ENCODE peak calls at places on chromosome 16, in ten cellular contexts. One of them, this sample, is unnamed.

GRCh38 chr16:63337264-63337663 is 1301.0 kb upstream of the CDH8 start:
- DNase-seq in lower leg skin: no peak
- DNase-seq in tibial artery: no peak
- DNase-seq in AG04450: no peak
- DNase-seq in BE2C: no peak
- DNase-seq in cardiac fibroblast: no peak
- DNase-seq in mammary epithelial cell: no peak
- DNase-seq in dorsolateral prefrontal cortex: no peak
- DNase-seq in prostate gland: no peak
- DNase-seq in CD8-positive, alpha-beta T cell: no peak
- DNase-seq in this sample: no peak

GRCh38 chr16:57483725-57484514 is 2.4 kb downstream of the DOK4 start:
- DNase-seq in mammary epithelial cell: no peak
- DNase-seq in CD8-positive, alpha-beta T cell: no peak
- DNase-seq in lower leg skin: no peak
- DNase-seq in dorsolateral prefrontal cortex: no peak
- DNase-seq in tibial artery: no peak
- DNase-seq in BE2C: peak
- DNase-seq in AG04450: no peak
- DNase-seq in prostate gland: peak
- DNase-seq in cardiac fibroblast: no peak
- DNase-seq in this sample: no peak

GRCh38 chr16:35208001-35208935 is 1748.9 kb downstream of the TP53TG3F start:
- DNase-seq in BE2C: no peak
- DNase-seq in mammary epithelial cell: no peak
- DNase-seq in dorsolateral prefrontal cortex: no peak
- DNase-seq in tibial artery: no peak
- DNase-seq in lower leg skin: peak
- DNase-seq in AG04450: no peak
- DNase-seq in cardiac fibroblast: no peak
- DNase-seq in prostate gland: no peak
- DNase-seq in CD8-positive, alpha-beta T cell: no peak
- DNase-seq in this sample: no peak

GRCh38 chr16:30418350-30419181 is 11.2 kb downstream of the ZNF771 start:
- DNase-seq in CD8-positive, alpha-beta T cell: no peak
- DNase-seq in tibial artery: no peak
- DNase-seq in AG04450: no peak
- DNase-seq in dorsolateral prefrontal cortex: peak
- DNase-seq in prostate gland: no peak
- DNase-seq in cardiac fibroblast: no peak
- DNase-seq in BE2C: no peak
- DNase-seq in mammary epithelial cell: no peak
- DNase-seq in lower leg skin: peak
- DNase-seq in this sample: no peak

GRCh38 chr16:15735610-15736009 is 85.6 kb downstream of the NDE1 start:
- DNase-seq in AG04450: no peak
- DNase-seq in cardiac fibroblast: no peak
- DNase-seq in prostate gland: no peak
- DNase-seq in dorsolateral prefrontal cortex: no peak
- DNase-seq in tibial artery: no peak
- DNase-seq in BE2C: no peak
- DNase-seq in lower leg skin: no peak
- DNase-seq in CD8-positive, alpha-beta T cell: no peak
- DNase-seq in mammary epithelial cell: no peak
- DNase-seq in this sample: no peak

GRCh38 chr16:12426122-12426521 is 377.6 kb downstream of the CPPED1 start:
- DNase-seq in mammary epithelial cell: no peak
- DNase-seq in prostate gland: no peak
- DNase-seq in CD8-positive, alpha-beta T cell: no peak
- DNase-seq in lower leg skin: no peak
- DNase-seq in dorsolateral prefrontal cortex: no peak
- DNase-seq in AG04450: no peak
- DNase-seq in tibial artery: no peak
- DNase-seq in cardiac fibroblast: peak
- DNase-seq in BE2C: no peak
- DNase-seq in this sample: peak

GRCh38 chr16:31333686-31334649 is 21.0 kb upstream of the ITGAX start:
- DNase-seq in mammary epithelial cell: peak
- DNase-seq in lower leg skin: no peak
- DNase-seq in cardiac fibroblast: peak
- DNase-seq in prostate gland: no peak
- DNase-seq in AG04450: no peak
- DNase-seq in CD8-positive, alpha-beta T cell: no peak
- DNase-seq in dorsolateral prefrontal cortex: no peak
- DNase-seq in tibial artery: no peak
- DNase-seq in BE2C: no peak
- DNase-seq in this sample: no peak

GRCh38 chr16:91484-91883 is 13.5 kb downstream of the MPG start:
- DNase-seq in mammary epithelial cell: no peak
- DNase-seq in tibial artery: no peak
- DNase-seq in cardiac fibroblast: peak
- DNase-seq in prostate gland: no peak
- DNase-seq in CD8-positive, alpha-beta T cell: no peak
- DNase-seq in lower leg skin: no peak
- DNase-seq in dorsolateral prefrontal cortex: peak
- DNase-seq in AG04450: no peak
- DNase-seq in BE2C: no peak
- DNase-seq in this sample: peak

GRCh38 chr16:23469814-23470213 is 16.8 kb upstream of the COG7 start:
- DNase-seq in mammary epithelial cell: peak
- DNase-seq in AG04450: no peak
- DNase-seq in CD8-positive, alpha-beta T cell: no peak
- DNase-seq in lower leg skin: no peak
- DNase-seq in BE2C: no peak
- DNase-seq in tibial artery: no peak
- DNase-seq in dorsolateral prefrontal cortex: no peak
- DNase-seq in cardiac fibroblast: no peak
- DNase-seq in prostate gland: peak
- DNase-seq in this sample: peak

GRCh38 chr16:65476556-65476955 is 354.7 kb upstream of the CDH11 start:
- DNase-seq in mammary epithelial cell: no peak
- DNase-seq in cardiac fibroblast: no peak
- DNase-seq in dorsolateral prefrontal cortex: no peak
- DNase-seq in AG04450: no peak
- DNase-seq in CD8-positive, alpha-beta T cell: no peak
- DNase-seq in prostate gland: no peak
- DNase-seq in BE2C: no peak
- DNase-seq in tibial artery: no peak
- DNase-seq in lower leg skin: no peak
- DNase-seq in this sample: no peak

GRCh38 chr16:16828913-16829398 is 450.0 kb downstream of the NPIPA7 start:
- DNase-seq in prostate gland: no peak
- DNase-seq in BE2C: no peak
- DNase-seq in dorsolateral prefrontal cortex: no peak
- DNase-seq in lower leg skin: no peak
- DNase-seq in CD8-positive, alpha-beta T cell: no peak
- DNase-seq in AG04450: no peak
- DNase-seq in cardiac fibroblast: no peak
- DNase-seq in tibial artery: no peak
- DNase-seq in mammary epithelial cell: no peak
- DNase-seq in this sample: no peak

DNA sequence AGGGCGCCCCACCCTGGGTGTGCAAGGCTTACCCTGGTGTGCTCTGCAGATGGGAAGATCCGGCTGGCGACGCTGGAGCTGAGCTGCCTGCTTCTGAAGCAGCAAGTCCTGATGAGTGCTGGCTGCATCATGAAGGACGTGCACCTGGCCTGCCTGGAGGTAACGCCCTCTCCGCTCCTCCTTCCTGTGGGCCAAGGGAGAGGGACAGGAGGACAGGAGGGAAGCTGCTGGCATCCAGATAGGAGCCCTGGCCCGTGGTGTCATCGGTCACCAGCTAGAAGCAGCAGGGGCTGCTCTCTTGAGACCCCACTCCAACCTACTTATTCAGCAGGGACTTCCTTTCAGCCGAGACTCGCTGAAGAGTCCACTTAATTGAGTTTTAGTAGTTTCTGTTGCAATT is 97.8 kb downstream of the CLEC16A start:
- DNase-seq in CD8-positive, alpha-beta T cell: no peak
- DNase-seq in AG04450: no peak
- DNase-seq in BE2C: no peak
- DNase-seq in prostate gland: no peak
- DNase-seq in dorsolateral prefrontal cortex: no peak
- DNase-seq in cardiac fibroblast: no peak
- DNase-seq in tibial artery: no peak
- DNase-seq in mammary epithelial cell: no peak
- DNase-seq in lower leg skin: peak
- DNase-seq in this sample: no peak
- TF ChIP-seq CTCF in CD8-positive, alpha-beta T cell: no peak
- TF ChIP-seq CTCF in AG04450: no peak
- TF ChIP-seq CTCF in BE2C: no peak
- TF ChIP-seq CTCF in prostate gland: no peak
- TF ChIP-seq CTCF in dorsolateral prefrontal cortex: no peak
- TF ChIP-seq CTCF in cardiac fibroblast: no peak
- TF ChIP-seq CTCF in tibial artery: no peak
- TF ChIP-seq CTCF in mammary epithelial cell: no peak
- TF ChIP-seq CTCF in lower leg skin: no peak
- TF ChIP-seq CTCF in this sample: no peak

GRCh38 chr16:20902426-20902825 is 1.9 kb downstream of the LYRM1 start:
- DNase-seq in cardiac fibroblast: no peak
- DNase-seq in dorsolateral prefrontal cortex: no peak
- DNase-seq in BE2C: no peak
- DNase-seq in mammary epithelial cell: no peak
- DNase-seq in prostate gland: no peak
- DNase-seq in lower leg skin: no peak
- DNase-seq in CD8-positive, alpha-beta T cell: no peak
- DNase-seq in AG04450: no peak
- DNase-seq in tibial artery: no peak
- DNase-seq in this sample: no peak

GRCh38 chr16:20904507-20905079 is 4.0 kb downstream of the LYRM1 start:
- DNase-seq in tibial artery: no peak
- DNase-seq in CD8-positive, alpha-beta T cell: no peak
- DNase-seq in cardiac fibroblast: peak
- DNase-seq in dorsolateral prefrontal cortex: no peak
- DNase-seq in BE2C: no peak
- DNase-seq in lower leg skin: no peak
- DNase-seq in mammary epithelial cell: peak
- DNase-seq in AG04450: no peak
- DNase-seq in prostate gland: peak
- DNase-seq in this sample: peak

GRCh38 chr16:20903889-20904506 is 3.4 kb downstream of the LYRM1 start:
- DNase-seq in dorsolateral prefrontal cortex: no peak
- DNase-seq in tibial artery: no peak
- DNase-seq in CD8-positive, alpha-beta T cell: no peak
- DNase-seq in cardiac fibroblast: no peak
- DNase-seq in prostate gland: no peak
- DNase-seq in BE2C: no peak
- DNase-seq in AG04450: no peak
- DNase-seq in lower leg skin: no peak
- DNase-seq in mammary epithelial cell: no peak
- DNase-seq in this sample: no peak

GRCh38 chr16:20901441-20902112 is 1.0 kb downstream of the LYRM1 start:
- DNase-seq in dorsolateral prefrontal cortex: peak
- DNase-seq in mammary epithelial cell: peak
- DNase-seq in CD8-positive, alpha-beta T cell: no peak
- DNase-seq in prostate gland: peak
- DNase-seq in AG04450: no peak
- DNase-seq in cardiac fibroblast: peak
- DNase-seq in tibial artery: peak
- DNase-seq in lower leg skin: peak
- DNase-seq in BE2C: peak
- DNase-seq in this sample: peak

DNA sequence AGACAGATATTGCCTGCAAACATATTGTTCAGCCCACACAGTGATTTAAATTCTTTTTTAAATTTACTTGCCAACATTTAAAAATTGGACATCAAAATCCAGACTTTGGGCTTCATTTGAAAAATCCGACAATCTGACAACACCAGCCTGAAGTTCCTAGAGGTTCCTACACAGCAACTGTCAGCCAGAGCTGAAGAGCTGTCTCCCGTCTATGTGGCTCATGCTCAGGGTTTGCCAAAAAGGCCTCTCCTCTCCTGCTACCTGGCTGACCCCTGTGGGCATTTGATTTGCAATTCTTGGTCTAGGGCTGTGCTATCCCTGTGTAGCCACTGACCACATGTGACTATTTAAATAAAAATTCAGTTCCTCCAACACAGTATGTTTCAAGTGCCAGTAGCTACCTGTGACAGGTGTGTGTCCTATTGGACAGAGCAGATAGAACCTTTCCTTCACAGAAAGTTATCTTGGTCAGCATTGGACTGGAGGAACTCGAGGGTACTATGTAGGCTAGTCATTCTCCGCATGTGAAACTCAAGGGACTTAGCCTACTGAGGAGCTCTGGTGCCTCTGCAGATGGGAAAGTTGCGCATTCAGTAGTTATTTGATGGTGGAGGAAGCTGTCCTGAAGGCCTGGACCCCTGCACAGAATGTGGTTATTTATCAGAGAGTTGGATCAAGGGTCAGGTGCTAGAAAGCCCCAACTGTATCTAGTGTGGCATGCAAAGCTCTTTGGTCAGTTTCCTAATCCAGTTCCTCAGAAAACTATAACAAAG is 2.7 kb downstream of the LYRM1 start:
- DNase-seq in cardiac fibroblast: no peak
- DNase-seq in mammary epithelial cell: no peak
- DNase-seq in AG04450: no peak
- DNase-seq in BE2C: no peak
- DNase-seq in prostate gland: no peak
- DNase-seq in CD8-positive, alpha-beta T cell: no peak
- DNase-seq in lower leg skin: no peak
- DNase-seq in dorsolateral prefrontal cortex: no peak
- DNase-seq in tibial artery: no peak
- DNase-seq in this sample: no peak
- H3K4me3 ChIP-seq in cardiac fibroblast: no peak
- H3K4me3 ChIP-seq in mammary epithelial cell: no peak
- H3K4me3 ChIP-seq in AG04450: no peak
- H3K4me3 ChIP-seq in BE2C: no peak
- H3K4me3 ChIP-seq in prostate gland: no peak
- H3K4me3 ChIP-seq in CD8-positive, alpha-beta T cell: no peak
- H3K4me3 ChIP-seq in lower leg skin: no peak
- H3K4me3 ChIP-seq in dorsolateral prefrontal cortex: no peak
- H3K4me3 ChIP-seq in tibial artery: no peak
- H3K4me3 ChIP-seq in this sample: no peak

GRCh38 chr16:49369638-49370219 is 3.9 kb upstream of the C16orf78 start:
- DNase-seq in mammary epithelial cell: no peak
- DNase-seq in cardiac fibroblast: no peak
- DNase-seq in prostate gland: no peak
- DNase-seq in AG04450: no peak
- DNase-seq in CD8-positive, alpha-beta T cell: no peak
- DNase-seq in dorsolateral prefrontal cortex: no peak
- DNase-seq in lower leg skin: peak
- DNase-seq in BE2C: no peak
- DNase-seq in tibial artery: no peak
- DNase-seq in this sample: no peak
- TF ChIP-seq CTCF in mammary epithelial cell: no peak
- TF ChIP-seq CTCF in cardiac fibroblast: no peak
- TF ChIP-seq CTCF in prostate gland: no peak
- TF ChIP-seq CTCF in AG04450: no peak
- TF ChIP-seq CTCF in CD8-positive, alpha-beta T cell: no peak
- TF ChIP-seq CTCF in dorsolateral prefrontal cortex: no peak
- TF ChIP-seq CTCF in lower leg skin: no peak
- TF ChIP-seq CTCF in BE2C: no peak
- TF ChIP-seq CTCF in tibial artery: no peak
- TF ChIP-seq CTCF in this sample: no peak

DNA sequence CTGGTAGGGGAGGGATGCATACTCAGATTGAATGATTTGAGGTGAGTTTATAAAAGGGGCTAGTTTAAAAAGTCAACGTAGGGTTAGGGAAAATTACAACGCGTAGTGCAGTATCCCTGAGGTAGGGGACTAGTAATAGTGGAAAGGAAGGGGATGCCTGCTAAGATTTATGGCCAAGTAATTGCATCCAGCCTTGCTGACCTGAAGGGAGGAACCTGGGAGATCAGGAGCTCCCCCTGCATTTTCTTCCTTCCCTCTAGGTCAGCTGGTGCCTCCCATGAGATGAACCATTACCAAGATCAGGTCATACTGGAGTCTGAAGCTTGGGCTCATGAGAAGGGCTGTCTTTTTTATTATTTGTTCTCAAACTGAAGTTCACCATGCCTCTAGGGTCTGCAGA is 606.6 kb downstream of the TMEM114 start:
- DNase-seq in cardiac fibroblast: no peak
- DNase-seq in lower leg skin: no peak
- DNase-seq in BE2C: no peak
- DNase-seq in tibial artery: no peak
- DNase-seq in AG04450: no peak
- DNase-seq in CD8-positive, alpha-beta T cell: no peak
- DNase-seq in dorsolateral prefrontal cortex: no peak
- DNase-seq in mammary epithelial cell: no peak
- DNase-seq in prostate gland: no peak
- DNase-seq in this sample: no peak
- H3K4me3 ChIP-seq in cardiac fibroblast: no peak
- H3K4me3 ChIP-seq in lower leg skin: no peak
- H3K4me3 ChIP-seq in BE2C: no peak
- H3K4me3 ChIP-seq in tibial artery: no peak
- H3K4me3 ChIP-seq in AG04450: no peak
- H3K4me3 ChIP-seq in CD8-positive, alpha-beta T cell: no peak
- H3K4me3 ChIP-seq in dorsolateral prefrontal cortex: no peak
- H3K4me3 ChIP-seq in mammary epithelial cell: no peak
- H3K4me3 ChIP-seq in prostate gland: no peak
- H3K4me3 ChIP-seq in this sample: no peak